ENCODE peak calls at places on chromosome 1, in four cellular contexts. Y is fibroblast of the aortic adventitia, E is HAP-1, T is ovary. F is an unnamed sample.

GRCh38 chr1:201737350-201738060 is 91.5 kb upstream of the IPO9 start:
- DNase-seq in Y (peak; percentile 86), E (no peak), T (no peak), F (no peak)

GRCh38 chr1:86502721-86503430 is 34.1 kb downstream of the CLCA1 start:
- DNase-seq in Y (peak; percentile 34), E (peak; percentile 45), T (peak; percentile 48), F (no peak)

GRCh38 chr1:234533975-234534876 is 55.2 kb upstream of the TARBP1 start:
- DNase-seq in Y (peak; percentile 100), E (no peak), T (peak; percentile 98), F (peak; percentile 99)

GRCh38 chr1:226702318-226702956 is 36.6 kb downstream of the ITPKB start:
- DNase-seq in Y (peak; percentile 66), E (no peak), T (no peak), F (peak; percentile 73)

GRCh38 chr1:7770620-7770938 is 517 bp upstream of the VAMP3 start:
- DNase-seq in Y (no peak), E (no peak), T (no peak), F (no peak)

GRCh38 chr1:212039622-212040021 is 4.1 kb downstream of the DTL start:
- DNase-seq in Y (no peak), E (no peak), T (no peak), F (no peak)

GRCh38 chr1:78465143-78465542 is 25.6 kb upstream of the PTGFR start:
- DNase-seq in Y (no peak), E (no peak), T (no peak), F (no peak)

GRCh38 chr1:189775343-189775742 is 702.3 kb downstream of the BRINP3 start:
- DNase-seq in Y (peak; percentile 84), E (no peak), T (no peak), F (no peak)

GRCh38 chr1:234396092-234396491 is 22.8 kb downstream of the COA6 start:
- DNase-seq in Y (no peak), E (no peak), T (no peak), F (no peak)

GRCh38 chr1:11598461-11598860 is 55.8 kb downstream of the FBXO2 start:
- DNase-seq in Y (peak; percentile 28), E (no peak), T (no peak), F (no peak)

GRCh38 chr1:95002167-95002566 is 70.6 kb downstream of the ALG14 start:
- DNase-seq in Y (no peak), E (no peak), T (peak; percentile 36), F (no peak)

GRCh38 chr1:94999456-95000131 is 72.7 kb upstream of the CNN3 start:
- DNase-seq in Y (no peak), E (no peak), T (no peak), F (no peak)

GRCh38 chr1:94994805-94995204 is 67.9 kb upstream of the CNN3 start:
- DNase-seq in Y (no peak), E (no peak), T (no peak), F (no peak)

GRCh38 chr1:94998128-94998527 is 71.2 kb upstream of the CNN3 start:
- DNase-seq in Y (no peak), E (no peak), T (no peak), F (no peak)

DNA sequence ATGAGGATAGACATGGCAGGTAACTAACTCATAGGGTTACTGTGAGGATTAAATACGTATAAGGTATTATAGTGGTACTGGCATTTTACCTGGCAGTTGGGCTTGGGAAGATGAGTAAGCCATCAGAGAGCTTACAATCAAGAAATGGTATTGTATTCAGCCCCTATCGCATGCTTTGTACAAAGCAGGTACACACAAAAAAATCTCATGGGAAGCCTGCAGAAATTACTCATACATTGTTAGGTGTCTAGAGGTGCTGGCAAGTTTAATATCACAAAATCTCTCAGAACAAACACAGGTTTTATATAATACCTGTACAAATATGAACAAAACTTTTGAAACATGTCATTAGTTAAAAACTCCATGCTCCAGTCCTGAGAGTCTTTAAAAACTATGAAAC is 71.8 kb upstream of the CNN3 start:
- DNase-seq in Y (no peak), E (no peak), T (no peak), F (no peak)
- H3K4me3 ChIP-seq in Y (no peak overlapping the region), E (no peak overlapping the region), T (no peak overlapping the region), F (no peak overlapping the region)

GRCh38 chr1:40266786-40267535 is 8.9 kb downstream of the ZMPSTE24 start:
- DNase-seq in Y (no peak), E (no peak), T (no peak), F (no peak)
- H3K4me3 ChIP-seq in Y (no peak overlapping the region), E (no peak overlapping the region), T (no peak overlapping the region), F (no peak overlapping the region)

DNA sequence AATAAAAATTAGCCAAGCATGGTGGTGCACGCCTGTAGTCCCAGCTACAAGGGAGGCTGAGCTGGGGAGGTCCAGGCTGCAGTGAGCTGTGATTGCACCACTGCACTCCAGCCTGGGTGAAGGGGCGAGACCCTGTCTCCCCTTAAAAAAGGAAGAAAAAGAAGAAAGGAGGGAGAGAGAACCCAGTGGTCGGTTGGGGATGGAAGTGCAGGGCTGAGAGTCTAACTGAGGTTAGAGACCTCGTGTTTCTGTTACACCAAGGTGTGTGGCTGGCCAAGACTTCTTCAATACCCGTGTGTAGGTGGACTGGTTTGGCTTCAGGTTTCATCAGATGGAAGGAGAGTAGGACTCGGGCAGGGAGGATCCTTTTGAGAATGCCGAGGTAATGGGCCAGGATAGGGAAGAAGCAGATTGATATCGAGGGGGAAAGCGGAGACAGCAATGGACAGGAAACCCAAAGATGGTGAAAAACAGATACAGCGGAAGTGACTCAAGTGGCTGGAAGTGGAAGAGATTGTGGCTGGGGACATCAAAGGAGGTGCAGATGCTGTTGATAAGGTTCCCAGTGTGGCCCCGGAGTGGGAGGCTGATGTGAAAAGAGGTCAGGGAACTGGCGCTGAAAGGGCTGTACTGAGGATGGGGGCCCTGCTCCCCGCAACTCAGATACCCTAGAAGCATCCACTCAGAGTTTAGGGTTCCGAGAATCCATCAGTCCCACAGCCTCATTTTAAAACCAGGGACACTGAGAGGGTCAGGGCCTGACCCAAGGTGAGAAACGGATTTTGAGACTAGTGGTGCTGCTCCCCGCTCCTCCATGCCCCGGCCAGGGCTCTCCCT is 681 bp upstream of the UBXN10 start:
- DNase-seq in Y (no peak), E (no peak), T (no peak), F (no peak)
- H3K4me3 ChIP-seq in Y (no peak overlapping the region), E (no peak overlapping the region), T (no peak overlapping the region), F (peak overlapping the region; percentile 38)

GRCh38 chr1:200428482-200429205 is 18.8 kb upstream of the ZNF281 start:
- DNase-seq in Y (peak; percentile 78), E (no peak), T (no peak), F (no peak)
- H3K4me3 ChIP-seq in Y (no peak overlapping the region), E (no peak overlapping the region), T (no peak overlapping the region), F (no peak overlapping the region)